ENCODE peak calls at places on chromosomes 2 and 18, in four cellular contexts. One of them, this sample, is unnamed.

GRCh38 chr2:131035826-131036231 is 57.4 kb downstream of the FAM168B start:
- DNase-seq in OCI-LY7: no peak
- DNase-seq in psoas muscle: no peak
- DNase-seq in testis: no peak
- DNase-seq in this sample: no peak

GRCh38 chr2:72738096-72738495 is 87.7 kb downstream of the EXOC6B start:
- DNase-seq in psoas muscle: no peak
- DNase-seq in OCI-LY7: no peak
- DNase-seq in testis: no peak
- DNase-seq in this sample: no peak

GRCh38 chr2:71786291-71787107 is 333.1 kb downstream of the DYSF start:
- DNase-seq in OCI-LY7: no peak
- DNase-seq in psoas muscle: no peak
- DNase-seq in testis: no peak
- DNase-seq in this sample: no peak

GRCh38 chr18:59835656-59836379 is 64.0 kb upstream of the PMAIP1 start:
- DNase-seq in OCI-LY7: no peak
- DNase-seq in testis: no peak
- DNase-seq in psoas muscle: no peak
- DNase-seq in this sample: no peak

GRCh38 chr2:47767497-47767844 is 15.5 kb upstream of the MSH6 start:
- DNase-seq in psoas muscle: no peak
- DNase-seq in OCI-LY7: no peak
- DNase-seq in testis: no peak
- DNase-seq in this sample: no peak

GRCh38 chr18:11851156-11852047 is at the start of gene CHMP1B:
- DNase-seq in testis: peak; percentile 99
- DNase-seq in OCI-LY7: peak; percentile 97
- DNase-seq in psoas muscle: peak; percentile 99
- DNase-seq in this sample: peak; percentile 99

GRCh38 chr2:48844418-48845155 is 89.1 kb upstream of the LHCGR start:
- DNase-seq in testis: no peak
- DNase-seq in psoas muscle: no peak
- DNase-seq in OCI-LY7: no peak
- DNase-seq in this sample: no peak

GRCh38 chr2:134445981-134446380 is 192.1 kb downstream of the MGAT5 start:
- DNase-seq in OCI-LY7: no peak
- DNase-seq in psoas muscle: no peak
- DNase-seq in testis: no peak
- DNase-seq in this sample: no peak

GRCh38 chr18:27501651-27502050 is 316.5 kb upstream of the CHST9 start:
- DNase-seq in psoas muscle: no peak
- DNase-seq in testis: no peak
- DNase-seq in OCI-LY7: no peak
- DNase-seq in this sample: no peak

GRCh38 chr2:115746151-115746550 is 1303.7 kb downstream of the DPP10 start:
- DNase-seq in OCI-LY7: no peak
- DNase-seq in psoas muscle: no peak
- DNase-seq in testis: no peak
- DNase-seq in this sample: no peak

GRCh38 chr2:218605438-218605837 is 2.3 kb upstream of the PLCD4 start:
- DNase-seq in psoas muscle: peak; percentile 26
- DNase-seq in OCI-LY7: no peak
- DNase-seq in testis: peak; percentile 18
- DNase-seq in this sample: no peak

GRCh38 chr2:196293751-196294486 is 122.5 kb upstream of the STK17B start:
- DNase-seq in OCI-LY7: no peak
- DNase-seq in psoas muscle: no peak
- DNase-seq in testis: no peak
- DNase-seq in this sample: peak; percentile 64

GRCh38 chr2:71576541-71576940 is 123.2 kb downstream of the DYSF start:
- DNase-seq in testis: no peak
- DNase-seq in OCI-LY7: no peak
- DNase-seq in psoas muscle: peak; percentile 60
- DNase-seq in this sample: no peak

GRCh38 chr2:39141346-39142011 is 20.6 kb upstream of the SOS1 start:
- DNase-seq in testis: no peak
- DNase-seq in psoas muscle: no peak
- DNase-seq in OCI-LY7: peak; percentile 83
- DNase-seq in this sample: no peak
- H3K4me1 ChIP-seq in testis: peaks cover 9% of the 10 kb centered on the region
- H3K4me1 ChIP-seq in psoas muscle: peaks cover 22% of the 10 kb centered on the region
- H3K4me1 ChIP-seq in OCI-LY7: peaks cover 48% of the 10 kb centered on the region
- H3K4me1 ChIP-seq in this sample: peaks cover 19% of the 10 kb centered on the region

GRCh38 chr18:43043626-43044025 is 71.9 kb downstream of the RIT2 start:
- DNase-seq in psoas muscle: no peak
- DNase-seq in testis: no peak
- DNase-seq in OCI-LY7: no peak
- DNase-seq in this sample: no peak

GRCh38 chr18:43046324-43046723 is 69.2 kb downstream of the RIT2 start:
- DNase-seq in psoas muscle: no peak
- DNase-seq in testis: no peak
- DNase-seq in OCI-LY7: no peak
- DNase-seq in this sample: no peak

GRCh38 chr18:43049021-43049420 is 66.5 kb downstream of the RIT2 start:
- DNase-seq in testis: no peak
- DNase-seq in psoas muscle: no peak
- DNase-seq in OCI-LY7: no peak
- DNase-seq in this sample: no peak
- H3K27ac ChIP-seq in testis: no peak overlapping the region
- H3K27ac ChIP-seq in psoas muscle: no peak overlapping the region
- H3K27ac ChIP-seq in OCI-LY7: no peak overlapping the region
- H3K27ac ChIP-seq in this sample: no peak overlapping the region

GRCh38 chr2:113167115-113167932 is 6.4 kb upstream of the PSD4 start:
- DNase-seq in psoas muscle: peak; percentile 39
- DNase-seq in testis: peak; percentile 79
- DNase-seq in OCI-LY7: no peak
- DNase-seq in this sample: peak; percentile 92
- H3K4me1 ChIP-seq in psoas muscle: no peaks in the 10 kb centered on the region
- H3K4me1 ChIP-seq in testis: peaks cover 10% of the 10 kb centered on the region
- H3K4me1 ChIP-seq in OCI-LY7: peaks cover 10% of the 10 kb centered on the region
- H3K4me1 ChIP-seq in this sample: peaks cover 36% of the 10 kb centered on the region

DNA sequence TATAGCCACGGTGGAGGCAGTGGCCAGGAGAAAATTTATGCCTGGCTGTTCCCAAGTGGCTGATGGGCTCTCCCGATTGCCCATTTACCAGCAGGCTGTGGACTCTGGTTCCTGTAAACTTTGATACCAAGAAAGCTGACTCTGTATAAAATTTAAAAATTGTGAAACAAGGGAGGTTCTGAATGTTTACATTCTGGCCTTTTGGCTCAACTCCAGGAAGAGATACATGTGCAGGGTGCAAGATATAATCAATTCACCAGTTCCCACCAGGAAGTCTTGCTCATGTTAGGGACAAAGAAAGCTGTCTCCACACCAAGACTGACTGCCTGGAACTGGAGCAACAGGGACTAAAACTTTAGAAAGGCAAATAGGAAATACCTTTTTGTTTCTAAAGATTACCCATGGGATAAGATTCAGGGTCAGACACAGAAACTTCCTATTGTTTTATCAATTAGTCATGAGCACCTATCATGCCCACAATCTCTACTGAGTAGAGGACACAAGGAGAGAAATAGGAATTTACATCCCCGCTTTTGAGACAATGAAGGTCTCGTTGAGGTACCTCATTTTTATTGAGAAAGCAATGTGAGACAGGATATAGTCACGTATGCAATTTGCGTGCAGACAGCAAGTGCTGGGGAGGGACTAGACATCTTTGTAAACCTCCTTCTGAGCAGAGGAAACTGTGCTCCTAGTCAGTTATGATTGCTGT is 123.5 kb downstream of the LIPG start:
- DNase-seq in psoas muscle: no peak
- DNase-seq in testis: no peak
- DNase-seq in OCI-LY7: no peak
- DNase-seq in this sample: no peak
- H3K27ac ChIP-seq in psoas muscle: no peak overlapping the region
- H3K27ac ChIP-seq in testis: no peak overlapping the region
- H3K27ac ChIP-seq in OCI-LY7: no peak overlapping the region
- H3K27ac ChIP-seq in this sample: no peak overlapping the region

This sample was measured in adrenal gland.